ENCODE peak calls at places on chromosomes 16 and 17, in six cellular contexts. L is hepatocyte, H is tibial artery, P is heart right ventricle, S is neural progenitor cell, Z is transverse colon. O is an unnamed sample.
A peak's percentile ranks its signal among the peaks of the same experiment; 100 is the strongest.

GRCh38 chr17:4956493-4957061 is 5.7 kb downstream of the ENO3 start:
- DNase-seq in Z (no peak), H (no peak), P (no peak), L (no peak), S (peak; percentile 52), O (peak; percentile 39)

GRCh38 chr16:53814791-53815190 is 110.8 kb downstream of the FTO start:
- DNase-seq in Z (no peak), H (no peak), P (no peak), L (no peak), S (no peak), O (no peak)

GRCh38 chr17:17723354-17724261 is 42.4 kb downstream of the RAI1 start:
- DNase-seq in H (no peak), P (no peak), S (peak; percentile 77), L (peak; percentile 85), Z (no peak), O (no peak)

GRCh38 chr17:438191-438590 is 85.6 kb upstream of the RPH3AL start:
- DNase-seq in H (no peak), Z (no peak), P (no peak), L (no peak), S (no peak), O (no peak)

GRCh38 chr17:15463363-15463762 is 4.1 kb downstream of the CDRT4 start:
- DNase-seq in S (peak; percentile 33), P (no peak), Z (peak; percentile 19), H (peak; percentile 78), L (peak; percentile 44), O (peak; percentile 46)

GRCh38 chr17:78979780-78980623 is at the start of gene LGALS3BP:
- DNase-seq in Z (peak; percentile 87), L (peak; percentile 86), S (peak; percentile 66), P (peak; percentile 83), H (peak; percentile 80), O (peak; percentile 85)

GRCh38 chr17:8791910-8792270 is 7.3 kb downstream of the MFSD6L start:
- DNase-seq in Z (no peak), L (no peak), H (no peak), P (no peak), S (no peak), O (no peak)

GRCh38 chr17:81703747-81704654 is 834 bp downstream of the MRPL12 start:
- DNase-seq in S (no peak), P (no peak), L (no peak), H (no peak), Z (no peak), O (no peak)

GRCh38 chr16:49921791-49922456 is 66.0 kb upstream of the ZNF423 start:
- DNase-seq in P (peak; percentile 43), L (peak; percentile 86), H (peak; percentile 70), Z (peak; percentile 80), S (peak; percentile 86), O (no peak)

GRCh38 chr17:22337467-22337866 is 645.1 kb downstream of the KCNJ18 start:
- DNase-seq in Z (no peak), L (no peak), H (no peak), S (no peak), P (no peak), O (no peak)
- TF ChIP-seq CTCF in Z (no peak), L (no peak), H (no peak), S (no peak), P (no peak), O (no peak)

DNA sequence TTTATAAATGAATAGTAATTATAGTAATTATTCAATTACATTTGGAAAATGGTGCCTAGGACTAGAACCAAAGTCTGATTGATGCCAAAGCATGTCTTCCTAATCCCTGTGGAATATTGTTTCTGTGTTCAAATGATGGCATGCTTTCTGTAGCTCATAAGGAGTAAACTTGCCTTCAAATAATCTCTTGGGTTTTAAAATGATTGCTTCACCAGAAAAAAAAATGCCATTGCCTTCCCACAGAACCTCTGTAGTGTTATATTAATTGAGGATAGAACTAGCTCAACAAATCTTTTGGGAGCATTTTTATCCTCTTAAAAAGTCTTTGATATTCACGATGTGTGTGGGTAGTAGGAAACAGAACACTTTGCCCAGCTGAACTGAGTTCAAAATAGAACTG is 7.7 kb upstream of the TMEM100 start:
- DNase-seq in S (no peak), Z (no peak), H (no peak), L (no peak), P (no peak), O (no peak)
- H3K4me1 ChIP-seq in S (peaks cover 33% of the 10 kb centered on the region), Z (peaks cover 15% of the 10 kb centered on the region), H (peaks cover 5% of the 10 kb centered on the region), L (peaks cover 42% of the 10 kb centered on the region), P (peaks cover 60% of the 10 kb centered on the region), O (peaks cover 49% of the 10 kb centered on the region)

GRCh38 chr17:48497103-48497502 is 33.7 kb downstream of the HOXB1 start:
- DNase-seq in S (no peak), Z (no peak), L (no peak), P (no peak), H (no peak), O (no peak)

GRCh38 chr17:48499743-48500434 is 30.9 kb downstream of the HOXB1 start:
- DNase-seq in S (no peak), P (no peak), H (no peak), L (no peak), Z (no peak), O (no peak)

GRCh38 chr17:48500435-48501426 is 30.1 kb downstream of the HOXB1 start:
- DNase-seq in S (no peak), P (no peak), Z (peak; percentile 35), L (peak; percentile 48), H (no peak), O (no peak)

GRCh38 chr17:48498168-48498840 is 32.5 kb downstream of the HOXB1 start:
- DNase-seq in P (no peak), Z (no peak), H (no peak), L (no peak), S (no peak), O (no peak)

DNA sequence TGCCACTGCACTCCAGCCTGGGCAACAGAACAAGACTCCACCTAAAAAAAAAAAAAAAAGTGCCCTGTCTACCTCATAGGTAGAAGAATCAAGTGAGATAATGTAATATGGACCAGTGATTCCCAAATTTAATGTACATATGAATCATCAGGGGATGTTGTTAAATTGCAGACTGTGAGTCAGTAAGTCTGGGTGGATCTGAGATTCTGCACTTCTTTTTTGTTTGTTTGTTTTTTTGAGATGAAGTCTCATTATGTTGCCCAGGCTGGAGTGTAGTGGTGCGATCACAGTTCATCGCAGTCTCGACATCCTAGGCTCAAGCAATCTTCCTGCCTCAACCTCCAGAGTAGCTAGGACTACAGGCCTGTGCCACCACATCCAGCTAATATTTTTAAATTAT is 31.6 kb downstream of the HOXB1 start:
- DNase-seq in Z (no peak), S (no peak), P (no peak), H (no peak), L (no peak), O (no peak)
- H3K27me3 ChIP-seq in Z (no peaks in the 10 kb centered on the region), S (peaks cover 100% of the 10 kb centered on the region), P (peaks cover 87% of the 10 kb centered on the region), H (peaks cover 32% of the 10 kb centered on the region), L (peaks cover 64% of the 10 kb centered on the region), O (peaks cover 31% of the 10 kb centered on the region)

GRCh38 chr16:12757546-12757945 is 46.1 kb downstream of the CPPED1 start:
- DNase-seq in P (no peak), S (no peak), L (no peak), H (no peak), Z (no peak), O (no peak)
- TF ChIP-seq CTCF in P (no peak), S (no peak), L (no peak), H (no peak), Z (no peak), O (no peak)

DNA sequence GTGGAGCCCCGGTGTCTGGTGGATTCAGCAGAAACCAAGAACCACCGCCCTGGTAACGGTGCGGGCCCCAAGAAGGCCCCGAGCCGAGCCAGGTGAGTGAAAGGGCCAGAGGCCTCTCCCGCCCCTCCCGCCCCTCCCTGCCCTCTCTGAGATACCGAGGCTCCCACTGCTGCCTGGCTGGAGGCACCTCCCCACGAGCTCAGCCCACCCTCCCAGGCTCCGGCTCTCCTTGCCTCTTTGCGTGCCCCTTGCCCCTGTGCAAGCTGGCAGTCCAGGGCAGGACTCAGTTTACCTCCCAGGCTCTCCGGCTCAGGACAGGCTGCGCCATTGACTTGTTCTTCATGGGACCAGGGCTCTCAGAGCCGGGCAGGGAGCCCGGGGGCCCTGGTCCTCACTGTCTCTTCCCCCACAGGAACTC is 14.1 kb upstream of the MYO15B start:
- DNase-seq in H (no peak), L (no peak), P (no peak), Z (no peak), S (no peak), O (no peak)
- H3K4me1 ChIP-seq in H (no peaks in the 10 kb centered on the region), L (no peaks in the 10 kb centered on the region), P (peaks cover 19% of the 10 kb centered on the region), Z (no peaks in the 10 kb centered on the region), S (no peaks in the 10 kb centered on the region), O (peaks cover 2% of the 10 kb centered on the region)

DNA sequence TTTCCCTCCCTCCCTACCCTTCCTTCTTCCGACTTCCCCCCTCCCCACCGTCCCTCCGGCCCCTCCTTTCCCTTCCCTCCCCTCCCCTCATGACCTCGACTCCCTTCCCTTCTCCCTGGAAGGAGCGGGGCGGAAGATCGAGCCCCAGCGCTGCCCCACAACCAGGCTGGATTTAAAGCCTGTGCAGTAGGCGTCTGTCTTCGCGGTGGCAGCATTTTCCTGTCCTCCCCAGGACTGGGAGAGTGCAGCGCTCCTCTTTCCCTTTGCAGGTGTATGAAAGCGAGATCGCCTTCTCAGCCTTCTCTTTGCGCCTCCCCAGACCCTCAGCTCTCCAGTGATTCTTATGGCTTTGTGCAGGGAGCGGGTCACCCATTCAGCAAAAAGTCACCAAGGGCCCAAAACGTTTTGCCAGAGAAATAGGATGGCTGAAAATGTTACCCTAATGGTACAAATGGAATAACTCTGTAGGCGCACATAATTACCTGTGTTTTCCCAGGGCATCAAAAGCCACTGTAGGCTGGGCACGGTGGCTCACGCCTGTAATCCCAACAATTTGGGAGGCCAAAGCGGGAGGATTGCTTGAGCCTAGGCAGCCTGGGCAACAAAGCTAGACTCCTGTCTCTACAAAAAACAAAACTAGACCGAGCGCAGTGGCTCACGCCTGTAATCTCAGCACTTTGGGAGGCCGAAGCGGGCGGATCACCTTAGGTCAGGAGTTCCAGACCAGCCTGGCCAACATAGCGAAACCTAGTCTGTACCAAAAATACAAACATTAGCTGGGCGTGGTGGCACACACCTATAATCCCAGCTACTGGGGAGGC is 40.8 kb downstream of the SLFN12L start:
- DNase-seq in L (no peak), Z (no peak), P (no peak), S (no peak), H (no peak), O (no peak)
- H3K27me3 ChIP-seq in L (peaks cover 91% of the 10 kb centered on the region), Z (peaks cover 100% of the 10 kb centered on the region), P (peaks cover 94% of the 10 kb centered on the region), S (peaks cover 95% of the 10 kb centered on the region), H (peaks cover 94% of the 10 kb centered on the region), O (peaks cover 65% of the 10 kb centered on the region)

DNA sequence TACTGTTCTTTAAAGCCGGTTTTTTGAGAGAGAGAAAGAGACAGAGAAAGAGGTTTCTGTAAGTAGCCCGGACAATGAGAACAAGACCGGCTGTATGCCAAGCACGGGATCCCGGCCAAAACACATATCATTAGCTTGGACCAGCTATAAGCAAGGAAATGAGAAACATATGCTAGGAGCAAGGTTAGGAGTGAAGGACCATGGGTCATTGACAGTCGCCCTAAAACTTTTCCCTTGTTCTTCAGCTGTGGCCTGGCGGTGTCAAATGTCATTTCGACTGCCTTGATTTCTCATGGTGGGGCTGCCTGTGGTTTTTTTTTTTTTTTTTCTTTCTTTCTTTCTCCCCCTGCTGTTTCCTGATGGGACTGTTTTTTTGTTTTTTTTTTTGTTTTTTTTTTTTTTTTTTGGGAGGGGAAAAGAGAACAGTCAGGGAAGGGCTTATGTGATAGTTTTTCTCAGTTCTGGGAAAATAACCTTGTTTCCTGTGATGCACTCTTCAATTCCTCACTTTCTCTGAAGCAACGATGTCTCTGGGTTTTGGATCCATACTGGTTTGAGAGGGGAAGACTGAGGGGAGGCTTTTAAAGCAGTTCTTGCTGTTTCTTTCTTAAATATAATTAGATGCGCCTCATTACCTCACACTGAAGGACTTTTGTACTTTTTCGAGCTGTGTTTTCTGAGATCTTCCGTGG is 124.8 kb upstream of the ZFHX3 start:
- DNase-seq in S (peak; percentile 52), L (peak; percentile 58), H (peak; percentile 87), Z (peak; percentile 86), P (peak; percentile 82), O (peak; percentile 82)
- TF ChIP-seq CTCF in S (peak; percentile 21), L (peak; percentile 6), H (no peak), Z (peak; percentile 28), P (peak; percentile 32), O (peak; percentile 52)

O was measured in heart left ventricle.